ENCODE peak calls at places on chromosomes 7 and 10, in nine cellular contexts. S, U, Q, T, X, E, Y, O and K are unnamed samples.

GRCh38 chr7:156620246-156620775 is 20.3 kb upstream of the RNF32 start:
- DNase-seq in Y (no peak), E (no peak), X (no peak), U (no peak), T (no peak), O (peak; percentile 76), Q (no peak), S (no peak), K (no peak)

GRCh38 chr7:130219086-130219620 is 11.5 kb downstream of the SSMEM1 start:
- DNase-seq in Q (no peak), O (no peak), E (no peak), X (no peak), T (no peak), Y (no peak), S (no peak), U (no peak), K (no peak)

GRCh38 chr7:19939746-19940145 is 166.3 kb upstream of the TMEM196 start:
- DNase-seq in Q (no peak), T (peak; percentile 52), O (peak; percentile 8), Y (no peak), S (no peak), X (no peak), U (no peak), E (no peak), K (peak; percentile 44)

GRCh38 chr10:21002097-21002878 is 105.2 kb upstream of the NEBL start:
- DNase-seq in T (peak; percentile 95), Q (no peak), E (no peak), U (no peak), Y (no peak), O (no peak), X (no peak), S (no peak), K (peak; percentile 75)

GRCh38 chr7:46610746-46611145 is 689.7 kb upstream of the IGFBP3 start:
- DNase-seq in Q (no peak), T (peak; percentile 36), U (no peak), E (no peak), O (no peak), Y (no peak), X (no peak), S (no peak), K (peak; percentile 36)

GRCh38 chr10:14659626-14660196 is 115.0 kb downstream of the FAM107B start:
- DNase-seq in O (no peak), S (no peak), U (peak; percentile 31), X (peak; percentile 76), Y (no peak), Q (no peak), E (no peak), T (peak; percentile 30), K (no peak)

GRCh38 chr7:45986355-45987298 is 65.6 kb upstream of the IGFBP3 start:
- DNase-seq in O (no peak), U (no peak), Q (no peak), E (no peak), X (no peak), T (no peak), S (no peak), Y (no peak), K (no peak)

GRCh38 chr7:137992042-137992737 is 9.7 kb downstream of the CREB3L2 start:
- DNase-seq in Q (no peak), X (no peak), O (no peak), Y (peak; percentile 47), T (peak; percentile 95), E (no peak), U (no peak), S (peak; percentile 79), K (peak; percentile 93)

GRCh38 chr7:100584677-100585510 is 1.0 kb downstream of the LRCH4 start:
- DNase-seq in O (peak; percentile 91), E (no peak), S (peak; percentile 89), Q (peak; percentile 89), T (peak; percentile 68), Y (peak; percentile 84), X (peak; percentile 59), U (peak; percentile 79), K (peak; percentile 79)

GRCh38 chr7:711967-712600 is 14.4 kb upstream of the DNAAF5 start:
- DNase-seq in T (no peak), X (peak; percentile 30), U (no peak), Q (no peak), O (no peak), E (no peak), S (peak; percentile 54), Y (no peak), K (no peak)

GRCh38 chr7:151237244-151238189 is 5.2 kb downstream of the CHPF2 start:
- DNase-seq in S (no peak), Q (no peak), T (no peak), O (no peak), E (no peak), X (peak; percentile 24), Y (no peak), U (no peak), K (no peak)

GRCh38 chr7:293681-294439 is 3.9 kb downstream of the FOXL3 start:
- DNase-seq in E (no peak), O (no peak), Q (no peak), U (peak; percentile 57), S (no peak), X (no peak), Y (no peak), T (no peak), K (no peak)

GRCh38 chr7:7969306-7970112 is 913 bp downstream of the GLCCI1 start:
- DNase-seq in Q (peak; percentile 38), E (no peak), O (peak; percentile 78), T (peak; percentile 55), U (peak; percentile 69), S (peak; percentile 62), X (peak; percentile 62), Y (peak; percentile 39), K (peak; percentile 51)

GRCh38 chr7:117164578-117164977 is 158.3 kb downstream of the WNT2 start:
- DNase-seq in X (no peak), Q (no peak), E (no peak), Y (no peak), U (no peak), O (no peak), S (no peak), T (no peak), K (peak; percentile 83)

GRCh38 chr10:15370741-15371701 is at the start of gene FAM171A1:
- DNase-seq in U (peak; percentile 83), X (peak; percentile 59), T (peak; percentile 43), O (peak; percentile 82), Y (peak; percentile 31), E (no peak), Q (peak; percentile 37), S (peak; percentile 89), K (peak; percentile 47)

GRCh38 chr7:143385891-143386781 is 5.0 kb downstream of the ZYX start:
- DNase-seq in S (no peak), Q (peak; percentile 84), U (peak; percentile 43), T (peak; percentile 84), Y (peak; percentile 58), X (peak; percentile 51), E (no peak), O (no peak), K (peak; percentile 71)

DNA sequence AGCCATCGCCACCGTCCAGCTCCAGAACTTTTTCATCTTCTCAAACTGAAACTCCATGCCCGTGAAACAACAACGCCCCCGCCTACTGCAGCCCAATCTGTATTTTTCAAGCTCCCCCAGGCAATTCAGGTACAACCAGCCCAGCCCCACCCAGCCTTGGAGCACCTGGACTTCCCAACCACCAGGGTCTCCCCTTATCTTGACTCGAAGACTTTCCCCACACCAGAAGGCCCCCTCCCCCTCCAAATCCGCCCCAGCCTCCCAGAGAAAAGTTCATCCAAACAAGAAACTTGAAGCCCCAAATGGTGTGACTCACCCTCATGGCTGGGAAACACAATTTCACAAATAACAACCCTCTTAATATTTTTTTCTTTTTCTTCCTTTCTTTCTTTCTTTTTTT is 10.6 kb downstream of the ZCCHC24 start:
- DNase-seq in T (peak; percentile 89), X (no peak), S (no peak), Q (peak; percentile 46), E (no peak), U (no peak), O (peak; percentile 28), Y (no peak), K (peak; percentile 76)
- H3K4me3 ChIP-seq in T (peak overlapping the region; percentile 17), X (peak overlapping the region; percentile 0), S (no peak overlapping the region), Q (no peak overlapping the region), E (peak overlapping the region; percentile 15), U (no peak overlapping the region), O (no peak overlapping the region), Y (no peak overlapping the region), K (no peak overlapping the region)

GRCh38 chr10:73131913-73132686 is 21.8 kb downstream of the NUDT13 start:
- DNase-seq in E (no peak), U (no peak), Y (no peak), X (no peak), O (no peak), Q (no peak), S (no peak), T (no peak), K (no peak)

GRCh38 chr10:73131295-73131694 is 21.0 kb downstream of the NUDT13 start:
- DNase-seq in X (no peak), S (no peak), U (no peak), Y (no peak), T (no peak), E (no peak), Q (no peak), O (no peak), K (no peak)

GRCh38 chr10:73126343-73126742 is 16.1 kb downstream of the NUDT13 start:
- DNase-seq in S (no peak), U (no peak), E (no peak), Q (no peak), Y (no peak), X (no peak), T (no peak), O (no peak), K (no peak)
- H3K4me3 ChIP-seq in S (no peak overlapping the region), U (no peak overlapping the region), E (no peak overlapping the region), Q (no peak overlapping the region), Y (no peak overlapping the region), X (no peak overlapping the region), T (no peak overlapping the region), O (no peak overlapping the region), K (no peak overlapping the region)

GRCh38 chr10:71888248-71888622 is 37.2 kb upstream of the PSAP start:
- DNase-seq in Q (no peak), O (no peak), T (no peak), U (no peak), X (no peak), S (no peak), E (no peak), Y (no peak), K (no peak)
- H3K4me3 ChIP-seq in Q (peak overlapping the region; percentile 56), O (no peak overlapping the region), T (peak overlapping the region; percentile 66), U (no peak overlapping the region), X (peak overlapping the region; percentile 57), S (peak overlapping the region; percentile 57), E (peak overlapping the region; percentile 51), Y (peak overlapping the region; percentile 41), K (peak overlapping the region; percentile 61)

GRCh38 chr10:106952033-106952432 is 212.5 kb downstream of the SORCS1 start:
- DNase-seq in Y (no peak), E (no peak), T (no peak), S (no peak), X (no peak), U (no peak), Q (no peak), O (no peak), K (no peak)

GRCh38 chr10:106956216-106956915 is 208.1 kb downstream of the SORCS1 start:
- DNase-seq in Q (no peak), T (no peak), X (no peak), S (no peak), O (peak; percentile 47), U (no peak), E (no peak), Y (no peak), K (no peak)

GRCh38 chr10:106958591-106959328 is 205.7 kb downstream of the SORCS1 start:
- DNase-seq in X (no peak), T (no peak), Q (no peak), Y (peak; percentile 34), S (no peak), O (no peak), E (no peak), U (no peak), K (no peak)

GRCh38 chr10:106957825-106958581 is 206.5 kb downstream of the SORCS1 start:
- DNase-seq in O (no peak), E (no peak), U (no peak), Y (no peak), X (no peak), T (no peak), S (no peak), Q (no peak), K (no peak)

GRCh38 chr10:106955133-106955532 is 209.4 kb downstream of the SORCS1 start:
- DNase-seq in E (no peak), T (no peak), Y (no peak), O (no peak), Q (no peak), X (no peak), U (no peak), S (no peak), K (no peak)
- H3K4me3 ChIP-seq in E (no peak overlapping the region), T (no peak overlapping the region), Y (no peak overlapping the region), O (no peak overlapping the region), Q (no peak overlapping the region), X (no peak overlapping the region), U (no peak overlapping the region), S (no peak overlapping the region), K (no peak overlapping the region)